ENCODE peak calls at places on chromosomes 3 and 15, in five cellular contexts. D is brain microvascular endothelial cell, N is stomach, Q is GM12865, S is RWPE2. T is an unnamed sample.

GRCh38 chr15:78455749-78456148 is 17.7 kb downstream of the IREB2 start:
- DNase-seq in D (no peak), N (no peak), Q (no peak), S (no peak), T (peak)

GRCh38 chr3:72634128-72634527 is 214.1 kb downstream of the SHQ1 start:
- DNase-seq in D (no peak), N (no peak), Q (peak), S (no peak), T (no peak)

GRCh38 chr3:37492977-37493471 is 318.6 kb upstream of the LRRFIP2 start:
- DNase-seq in D (no peak), N (no peak), Q (no peak), S (no peak), T (peak)

GRCh38 chr3:49906004-49906860 is 2.6 kb upstream of the MST1R start:
- DNase-seq in D (peak), N (peak), Q (peak), S (no peak), T (peak)

GRCh38 chr15:75578206-75578947 is 738 bp downstream of the PTPN9 start:
- DNase-seq in D (no peak), N (peak), Q (peak), S (no peak), T (no peak)

GRCh38 chr15:50764331-50765201 is 940 bp downstream of the SPPL2A start:
- DNase-seq in D (no peak), N (no peak), Q (peak), S (no peak), T (no peak)

GRCh38 chr3:37892917-37893595 is 31.4 kb downstream of the CTDSPL start:
- DNase-seq in D (no peak), N (no peak), Q (no peak), S (no peak), T (peak)

GRCh38 chr3:177460100-177460499 is 262.8 kb upstream of the TBL1XR1 start:
- DNase-seq in D (no peak), N (no peak), Q (no peak), S (no peak), T (no peak)

GRCh38 chr3:59192473-59192872 is 142.6 kb upstream of the CFAP20DC start:
- DNase-seq in D (peak), N (no peak), Q (no peak), S (no peak), T (peak)

GRCh38 chr3:180180795-180181194 is 144.1 kb upstream of the PEX5L start:
- DNase-seq in D (no peak), N (no peak), Q (no peak), S (no peak), T (peak)

GRCh38 chr15:31200735-31201151 is 99.2 kb upstream of the TRPM1 start:
- DNase-seq in D (peak), N (peak), Q (peak), S (no peak), T (peak)

GRCh38 chr3:28210968-28211713 is 30.3 kb upstream of the CMC1 start:
- DNase-seq in D (no peak), N (no peak), Q (no peak), S (no peak), T (no peak)

GRCh38 chr3:28218917-28219198 is 22.6 kb upstream of the CMC1 start:
- DNase-seq in D (no peak), N (no peak), Q (no peak), S (no peak), T (no peak)

GRCh38 chr3:28212681-28213080 is 28.7 kb upstream of the CMC1 start:
- DNase-seq in D (no peak), N (no peak), Q (no peak), S (no peak), T (no peak)

GRCh38 chr3:28218071-28218916 is 23.1 kb upstream of the CMC1 start:
- DNase-seq in D (no peak), N (no peak), Q (no peak), S (no peak), T (no peak)

GRCh38 chr3:28215407-28215806 is 26.0 kb upstream of the CMC1 start:
- DNase-seq in D (no peak), N (no peak), Q (no peak), S (no peak), T (no peak)
- H3K4me3 ChIP-seq in D (no peak), N (no peak), Q (no peak), S (no peak), T (no peak)

DNA sequence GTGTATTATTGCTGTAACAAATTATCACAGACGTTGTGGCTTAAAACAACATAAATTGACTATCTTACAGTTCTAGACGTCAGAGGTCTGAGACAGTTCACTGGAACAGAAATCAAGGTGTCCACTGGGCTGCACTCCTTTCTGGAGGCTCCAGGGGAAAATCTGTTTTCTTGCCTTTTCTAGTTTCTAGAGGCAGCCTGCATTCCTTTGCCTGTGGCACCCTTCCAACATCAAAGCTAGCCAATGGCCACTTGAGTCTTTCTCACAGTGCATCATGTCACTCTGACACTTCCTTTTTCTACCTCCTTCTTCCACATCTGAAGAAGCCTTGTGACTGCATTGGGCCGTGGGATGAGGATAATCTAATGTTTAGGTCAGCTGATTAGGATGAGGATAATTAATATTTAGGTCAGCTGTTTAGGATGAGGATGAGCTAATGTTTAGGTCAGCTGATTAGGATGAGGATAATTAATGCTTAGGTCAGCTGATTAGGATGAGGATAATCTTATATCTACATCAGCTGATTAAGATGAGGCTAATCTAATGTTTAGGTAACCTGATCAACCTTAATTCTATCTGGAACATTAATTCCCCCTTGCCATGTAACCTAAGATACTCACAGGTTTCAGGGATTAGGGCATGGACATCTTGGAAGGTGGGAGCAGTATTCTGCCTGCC is 363.0 kb downstream of the ULK4 start:
- DNase-seq in D (peak), N (no peak), Q (no peak), S (no peak), T (peak)
- TF ChIP-seq CTCF in D (no peak), N (no peak), Q (no peak), S (no peak), T (peak)

GRCh38 chr3:133992385-133992784 is 37.3 kb downstream of the SLCO2A1 start:
- DNase-seq in D (no peak), N (no peak), Q (no peak), S (no peak), T (peak)

GRCh38 chr3:133991209-133991608 is 38.5 kb downstream of the SLCO2A1 start:
- DNase-seq in D (no peak), N (no peak), Q (no peak), S (no peak), T (peak)

GRCh38 chr3:133989931-133990702 is 39.6 kb downstream of the SLCO2A1 start:
- DNase-seq in D (no peak), N (no peak), Q (no peak), S (no peak), T (no peak)

GRCh38 chr3:133992951-133993595 is 36.7 kb downstream of the SLCO2A1 start:
- DNase-seq in D (no peak), N (no peak), Q (no peak), S (no peak), T (no peak)

DNA sequence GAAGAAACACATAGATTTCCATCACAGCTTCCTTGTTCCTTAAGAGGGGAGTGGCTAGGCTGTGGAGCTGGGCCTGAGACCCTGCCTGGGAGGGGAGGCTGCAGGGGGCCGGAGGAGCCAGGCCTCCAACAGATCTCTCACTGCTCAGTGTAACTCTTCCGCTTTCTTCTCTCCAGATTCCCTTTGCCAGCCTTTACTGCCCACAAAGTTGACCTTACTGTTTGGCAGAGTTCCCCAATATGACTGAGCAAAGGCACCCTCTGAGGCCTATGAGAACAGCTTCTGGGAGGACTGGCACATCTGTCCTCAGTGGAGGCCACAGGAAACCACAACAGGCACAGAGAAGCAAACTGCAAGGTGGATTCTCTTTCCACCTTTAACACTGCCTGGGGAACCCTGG is 38.1 kb downstream of the SLCO2A1 start:
- DNase-seq in D (no peak), N (no peak), Q (no peak), S (no peak), T (peak)
- H3K4me3 ChIP-seq in D (no peak), N (no peak), Q (no peak), S (no peak), T (no peak)

GRCh38 chr3:65779393-65779792 is 259.3 kb downstream of the MAGI1 start:
- DNase-seq in D (no peak), N (no peak), Q (no peak), S (no peak), T (no peak)

GRCh38 chr3:65776494-65776893 is 262.2 kb downstream of the MAGI1 start:
- DNase-seq in D (no peak), N (no peak), Q (no peak), S (no peak), T (peak)

GRCh38 chr3:65777050-65777449 is 261.7 kb downstream of the MAGI1 start:
- DNase-seq in D (no peak), N (no peak), Q (no peak), S (no peak), T (no peak)

GRCh38 chr3:65783117-65783516 is 255.6 kb downstream of the MAGI1 start:
- DNase-seq in D (no peak), N (no peak), Q (no peak), S (no peak), T (peak)

GRCh38 chr3:65778966-65779365 is 259.8 kb downstream of the MAGI1 start:
- DNase-seq in D (no peak), N (no peak), Q (no peak), S (no peak), T (peak)
- TF ChIP-seq CTCF in D (no peak), N (no peak), Q (no peak), S (no peak), T (no peak)

DNA sequence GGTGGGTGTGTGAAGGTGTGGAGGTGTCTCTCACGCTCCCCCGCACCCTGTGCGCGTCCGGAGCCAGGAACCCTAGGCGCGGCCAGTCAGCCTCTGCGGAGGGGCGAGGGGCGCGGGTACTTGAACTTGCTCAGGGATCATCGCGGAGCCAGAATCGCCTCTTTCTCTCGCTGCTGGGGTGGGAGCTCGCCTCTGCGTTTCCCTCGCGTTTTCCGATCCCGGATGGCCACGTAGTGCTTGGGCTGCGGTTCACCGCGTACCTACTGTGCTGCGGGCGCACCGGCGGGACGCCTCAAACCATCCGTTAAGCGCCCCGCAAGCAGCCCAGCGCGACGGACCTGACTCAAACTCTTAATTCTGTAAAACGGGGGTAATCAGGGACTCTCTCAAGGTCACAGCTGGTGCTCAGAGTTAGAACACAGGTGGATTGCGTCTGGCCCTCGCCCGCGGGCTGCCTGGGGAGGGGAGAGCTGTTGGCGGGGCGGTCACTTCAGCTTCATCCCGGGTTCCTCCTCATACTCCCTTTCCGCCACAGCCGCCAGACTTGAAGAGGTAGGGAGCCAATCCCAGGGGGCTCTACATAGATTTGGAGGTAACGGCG is 686 bp downstream of the MYRIP start:
- DNase-seq in D (no peak), N (peak), Q (no peak), S (no peak), T (no peak)
- H3K4me3 ChIP-seq in D (no peak), N (peak), Q (no peak), S (peak), T (peak)

DNA sequence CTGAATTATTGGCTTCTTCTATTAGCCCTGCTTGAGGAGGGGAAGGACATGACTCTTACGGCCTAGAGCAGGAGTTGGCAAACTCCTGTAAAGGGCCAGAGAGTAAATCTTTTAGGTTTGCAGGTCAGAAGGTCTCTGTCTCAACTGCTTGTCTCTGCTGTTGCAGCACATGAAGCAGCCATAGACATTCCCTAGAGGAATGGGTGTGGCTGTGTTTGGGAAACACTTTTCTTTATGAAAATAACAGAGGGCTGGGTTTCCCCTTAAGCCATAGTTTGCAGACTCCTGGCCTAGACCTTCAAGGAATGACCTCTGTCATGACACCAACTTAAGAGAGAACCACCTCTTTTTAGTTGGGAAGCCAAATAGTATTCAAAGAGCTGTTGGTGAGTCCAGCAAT is 10.3 kb downstream of the TRAK1 start:
- DNase-seq in D (no peak), N (no peak), Q (no peak), S (no peak), T (no peak)
- TF ChIP-seq CTCF in D (no peak), N (no peak), Q (no peak), S (no peak), T (no peak)

DNA sequence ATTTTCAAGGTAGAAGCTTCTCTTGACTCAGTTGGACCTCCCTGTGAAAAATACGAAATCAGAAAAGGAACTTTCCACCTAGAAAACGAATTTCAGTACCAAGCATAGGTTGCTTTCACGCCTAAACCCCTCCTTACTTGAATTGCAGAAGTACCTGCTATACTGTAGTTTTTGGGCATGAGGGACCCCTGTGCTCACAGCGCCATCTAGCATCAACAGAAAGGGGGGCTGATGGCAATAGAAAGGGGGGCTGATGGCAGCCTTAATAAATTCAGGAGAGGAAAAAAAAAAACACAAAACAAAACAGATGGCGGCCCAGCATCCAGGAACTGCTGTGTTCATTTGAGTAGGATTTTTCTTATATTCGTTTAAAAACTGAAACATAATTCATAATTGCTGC is 96.7 kb downstream of the NPAP1 start:
- DNase-seq in D (no peak), N (no peak), Q (no peak), S (no peak), T (no peak)
- H3K4me3 ChIP-seq in D (no peak), N (no peak), Q (no peak), S (no peak), T (peak)

T was measured in AG10803.